ENCODE peak calls at places on chromosomes 5 and 9, in six cellular contexts. One of them, this sample, is unnamed.

GRCh38 chr5:102858808-102859207 is 103.7 kb downstream of the PAM start:
- DNase-seq in kidney epithelial cell: no peak
- DNase-seq in fibroblast of the aortic adventitia: peak
- DNase-seq in stomach: no peak
- DNase-seq in OCI-LY7: no peak
- DNase-seq in body of pancreas: no peak
- DNase-seq in this sample: no peak

GRCh38 chr5:124061663-124062062 is 549.7 kb downstream of the CSNK1G3 start:
- DNase-seq in fibroblast of the aortic adventitia: peak
- DNase-seq in stomach: peak
- DNase-seq in OCI-LY7: no peak
- DNase-seq in kidney epithelial cell: no peak
- DNase-seq in body of pancreas: peak
- DNase-seq in this sample: no peak

GRCh38 chr9:38018964-38019602 is 49.9 kb downstream of the SHB start:
- DNase-seq in kidney epithelial cell: no peak
- DNase-seq in stomach: peak
- DNase-seq in OCI-LY7: no peak
- DNase-seq in fibroblast of the aortic adventitia: peak
- DNase-seq in body of pancreas: peak
- DNase-seq in this sample: no peak

GRCh38 chr9:123059472-123060220 is 26.2 kb downstream of the GPR21 start:
- DNase-seq in kidney epithelial cell: no peak
- DNase-seq in OCI-LY7: no peak
- DNase-seq in fibroblast of the aortic adventitia: no peak
- DNase-seq in body of pancreas: no peak
- DNase-seq in stomach: no peak
- DNase-seq in this sample: no peak

GRCh38 chr5:113294341-113295110 is 140.3 kb downstream of the TSSK1B start:
- DNase-seq in stomach: peak
- DNase-seq in fibroblast of the aortic adventitia: peak
- DNase-seq in body of pancreas: peak
- DNase-seq in OCI-LY7: peak
- DNase-seq in kidney epithelial cell: peak
- DNase-seq in this sample: peak

GRCh38 chr9:4382722-4383317 is 83.0 kb upstream of the GLIS3 start:
- DNase-seq in OCI-LY7: no peak
- DNase-seq in body of pancreas: no peak
- DNase-seq in fibroblast of the aortic adventitia: peak
- DNase-seq in stomach: no peak
- DNase-seq in kidney epithelial cell: no peak
- DNase-seq in this sample: no peak

GRCh38 chr5:76175051-76175666 is 92.0 kb downstream of the SV2C start:
- DNase-seq in stomach: peak
- DNase-seq in fibroblast of the aortic adventitia: peak
- DNase-seq in OCI-LY7: peak
- DNase-seq in body of pancreas: peak
- DNase-seq in kidney epithelial cell: peak
- DNase-seq in this sample: peak

GRCh38 chr5:37005946-37006540 is 129.5 kb downstream of the NIPBL start:
- DNase-seq in OCI-LY7: peak
- DNase-seq in fibroblast of the aortic adventitia: peak
- DNase-seq in kidney epithelial cell: no peak
- DNase-seq in body of pancreas: no peak
- DNase-seq in stomach: no peak
- DNase-seq in this sample: no peak

GRCh38 chr5:38757451-38758245 is 88.2 kb upstream of the OSMR start:
- DNase-seq in stomach: no peak
- DNase-seq in kidney epithelial cell: no peak
- DNase-seq in fibroblast of the aortic adventitia: peak
- DNase-seq in OCI-LY7: no peak
- DNase-seq in body of pancreas: no peak
- DNase-seq in this sample: no peak

GRCh38 chr5:106171132-106171531 is 1499.6 kb downstream of the EFNA5 start:
- DNase-seq in kidney epithelial cell: no peak
- DNase-seq in fibroblast of the aortic adventitia: peak
- DNase-seq in stomach: no peak
- DNase-seq in body of pancreas: no peak
- DNase-seq in OCI-LY7: no peak
- DNase-seq in this sample: no peak

GRCh38 chr5:149765932-149766331 is 35.8 kb downstream of the PPARGC1B start:
- DNase-seq in kidney epithelial cell: no peak
- DNase-seq in body of pancreas: no peak
- DNase-seq in fibroblast of the aortic adventitia: no peak
- DNase-seq in OCI-LY7: peak
- DNase-seq in stomach: no peak
- DNase-seq in this sample: no peak

GRCh38 chr5:146007270-146007669 is 70.9 kb downstream of the SH3RF2 start:
- DNase-seq in OCI-LY7: no peak
- DNase-seq in body of pancreas: no peak
- DNase-seq in kidney epithelial cell: no peak
- DNase-seq in fibroblast of the aortic adventitia: no peak
- DNase-seq in stomach: no peak
- DNase-seq in this sample: no peak

GRCh38 chr5:74542477-74542876 is 98.1 kb downstream of the ENC1 start:
- DNase-seq in kidney epithelial cell: no peak
- DNase-seq in OCI-LY7: no peak
- DNase-seq in body of pancreas: no peak
- DNase-seq in fibroblast of the aortic adventitia: no peak
- DNase-seq in stomach: no peak
- DNase-seq in this sample: no peak

GRCh38 chr5:16350816-16351215 is 114.8 kb downstream of the ZNF622 start:
- DNase-seq in body of pancreas: peak
- DNase-seq in stomach: no peak
- DNase-seq in OCI-LY7: no peak
- DNase-seq in kidney epithelial cell: no peak
- DNase-seq in fibroblast of the aortic adventitia: no peak
- DNase-seq in this sample: no peak

GRCh38 chr5:54518146-54519082 is 855 bp downstream of the SNX18 start:
- DNase-seq in fibroblast of the aortic adventitia: peak
- DNase-seq in body of pancreas: peak
- DNase-seq in kidney epithelial cell: no peak
- DNase-seq in OCI-LY7: peak
- DNase-seq in stomach: peak
- DNase-seq in this sample: no peak

GRCh38 chr5:92559743-92560142 is 1021.3 kb downstream of the NR2F1-AS1 start:
- DNase-seq in stomach: no peak
- DNase-seq in fibroblast of the aortic adventitia: peak
- DNase-seq in body of pancreas: no peak
- DNase-seq in OCI-LY7: no peak
- DNase-seq in kidney epithelial cell: peak
- DNase-seq in this sample: peak

GRCh38 chr5:88092358-88092757 is 176.3 kb downstream of the TMEM161B start:
- DNase-seq in OCI-LY7: no peak
- DNase-seq in body of pancreas: no peak
- DNase-seq in kidney epithelial cell: no peak
- DNase-seq in stomach: no peak
- DNase-seq in fibroblast of the aortic adventitia: no peak
- DNase-seq in this sample: no peak

GRCh38 chr5:141732417-141732816 is 50.4 kb upstream of the ARAP3 start:
- DNase-seq in OCI-LY7: no peak
- DNase-seq in kidney epithelial cell: no peak
- DNase-seq in stomach: no peak
- DNase-seq in fibroblast of the aortic adventitia: no peak
- DNase-seq in body of pancreas: no peak
- DNase-seq in this sample: no peak

GRCh38 chr5:74441616-74442015 is 198.9 kb downstream of the ENC1 start:
- DNase-seq in kidney epithelial cell: no peak
- DNase-seq in fibroblast of the aortic adventitia: no peak
- DNase-seq in body of pancreas: no peak
- DNase-seq in stomach: no peak
- DNase-seq in OCI-LY7: no peak
- DNase-seq in this sample: no peak

GRCh38 chr9:128115187-128116103 is 12.1 kb downstream of the PTGES2 start:
- DNase-seq in OCI-LY7: no peak
- DNase-seq in body of pancreas: peak
- DNase-seq in kidney epithelial cell: no peak
- DNase-seq in fibroblast of the aortic adventitia: no peak
- DNase-seq in stomach: peak
- DNase-seq in this sample: no peak

GRCh38 chr5:137039939-137040515 is 459.1 kb downstream of the SPOCK1 start:
- DNase-seq in stomach: no peak
- DNase-seq in body of pancreas: no peak
- DNase-seq in OCI-LY7: no peak
- DNase-seq in kidney epithelial cell: no peak
- DNase-seq in fibroblast of the aortic adventitia: no peak
- DNase-seq in this sample: no peak

GRCh38 chr5:87499478-87500410 is 87.0 kb upstream of the CCNH start:
- DNase-seq in OCI-LY7: no peak
- DNase-seq in stomach: no peak
- DNase-seq in fibroblast of the aortic adventitia: no peak
- DNase-seq in body of pancreas: no peak
- DNase-seq in kidney epithelial cell: no peak
- DNase-seq in this sample: no peak

GRCh38 chr5:42591026-42591425 is 165.6 kb upstream of the CCDC152 start:
- DNase-seq in body of pancreas: peak
- DNase-seq in OCI-LY7: no peak
- DNase-seq in fibroblast of the aortic adventitia: peak
- DNase-seq in stomach: no peak
- DNase-seq in kidney epithelial cell: no peak
- DNase-seq in this sample: no peak

GRCh38 chr5:36664762-36665161 is 58.4 kb downstream of the SLC1A3 start:
- DNase-seq in OCI-LY7: no peak
- DNase-seq in stomach: no peak
- DNase-seq in body of pancreas: peak
- DNase-seq in kidney epithelial cell: no peak
- DNase-seq in fibroblast of the aortic adventitia: no peak
- DNase-seq in this sample: no peak

GRCh38 chr9:97847474-97848236 is 5.4 kb upstream of the FOXE1 start:
- DNase-seq in fibroblast of the aortic adventitia: no peak
- DNase-seq in stomach: no peak
- DNase-seq in OCI-LY7: no peak
- DNase-seq in body of pancreas: no peak
- DNase-seq in kidney epithelial cell: no peak
- DNase-seq in this sample: no peak

GRCh38 chr5:74428275-74428674 is 212.3 kb downstream of the ENC1 start:
- DNase-seq in fibroblast of the aortic adventitia: no peak
- DNase-seq in OCI-LY7: no peak
- DNase-seq in stomach: no peak
- DNase-seq in kidney epithelial cell: no peak
- DNase-seq in body of pancreas: no peak
- DNase-seq in this sample: no peak

GRCh38 chr5:56340196-56340980 is 107.3 kb upstream of the ANKRD55 start:
- DNase-seq in stomach: no peak
- DNase-seq in body of pancreas: no peak
- DNase-seq in fibroblast of the aortic adventitia: no peak
- DNase-seq in OCI-LY7: no peak
- DNase-seq in kidney epithelial cell: no peak
- DNase-seq in this sample: no peak

GRCh38 chr9:2780846-2781245 is 63.0 kb downstream of the PUM3 start:
- DNase-seq in fibroblast of the aortic adventitia: peak
- DNase-seq in OCI-LY7: no peak
- DNase-seq in kidney epithelial cell: no peak
- DNase-seq in stomach: no peak
- DNase-seq in body of pancreas: no peak
- DNase-seq in this sample: no peak

GRCh38 chr9:21205204-21205603 is 1.7 kb downstream of the IFNA10 start:
- DNase-seq in fibroblast of the aortic adventitia: no peak
- DNase-seq in stomach: no peak
- DNase-seq in OCI-LY7: no peak
- DNase-seq in kidney epithelial cell: no peak
- DNase-seq in body of pancreas: no peak
- DNase-seq in this sample: no peak

GRCh38 chr9:21210311-21210710 is 3.4 kb upstream of the IFNA10 start:
- DNase-seq in kidney epithelial cell: no peak
- DNase-seq in stomach: no peak
- DNase-seq in fibroblast of the aortic adventitia: no peak
- DNase-seq in body of pancreas: no peak
- DNase-seq in OCI-LY7: no peak
- DNase-seq in this sample: no peak
- H3K4me3 ChIP-seq in kidney epithelial cell: no peak
- H3K4me3 ChIP-seq in stomach: no peak
- H3K4me3 ChIP-seq in fibroblast of the aortic adventitia: no peak
- H3K4me3 ChIP-seq in body of pancreas: no peak
- H3K4me3 ChIP-seq in OCI-LY7: no peak
- H3K4me3 ChIP-seq in this sample: no peak

DNA sequence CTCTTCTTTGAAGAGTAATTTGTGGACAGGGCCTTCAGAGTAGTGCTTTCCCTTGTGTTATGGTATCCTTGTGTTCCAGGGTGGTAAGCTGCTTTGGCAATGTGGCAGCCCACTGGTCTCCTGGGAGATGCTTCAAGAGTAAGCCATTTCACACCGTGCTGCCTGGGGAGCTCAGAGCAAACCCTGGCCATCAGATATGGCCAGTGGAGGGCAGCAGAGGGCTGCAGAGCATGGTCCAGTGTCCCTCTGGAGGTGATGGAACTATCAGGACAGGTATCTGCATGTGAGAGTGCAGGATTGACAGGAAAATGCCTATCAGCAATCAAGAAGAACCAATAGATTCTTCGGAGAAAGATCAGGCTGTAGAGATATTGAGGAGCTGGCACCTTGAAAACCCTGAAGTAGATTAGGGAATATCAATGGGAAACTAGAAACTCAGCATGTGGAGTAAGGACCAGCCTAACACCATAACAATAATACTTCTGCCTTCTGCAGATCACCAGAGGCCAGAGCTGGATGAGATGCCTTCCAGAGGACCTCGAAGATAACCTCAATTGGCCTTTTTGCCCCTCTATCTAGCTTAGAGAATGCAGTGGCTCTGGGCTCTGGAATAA is 90.8 kb downstream of the PLPPR1 start:
- DNase-seq in kidney epithelial cell: no peak
- DNase-seq in stomach: peak
- DNase-seq in body of pancreas: peak
- DNase-seq in fibroblast of the aortic adventitia: peak
- DNase-seq in OCI-LY7: peak
- DNase-seq in this sample: no peak
- TF ChIP-seq CTCF in kidney epithelial cell: peak
- TF ChIP-seq CTCF in stomach: peak
- TF ChIP-seq CTCF in body of pancreas: peak
- TF ChIP-seq CTCF in fibroblast of the aortic adventitia: peak
- TF ChIP-seq CTCF in OCI-LY7: peak
- TF ChIP-seq CTCF in this sample: peak

DNA sequence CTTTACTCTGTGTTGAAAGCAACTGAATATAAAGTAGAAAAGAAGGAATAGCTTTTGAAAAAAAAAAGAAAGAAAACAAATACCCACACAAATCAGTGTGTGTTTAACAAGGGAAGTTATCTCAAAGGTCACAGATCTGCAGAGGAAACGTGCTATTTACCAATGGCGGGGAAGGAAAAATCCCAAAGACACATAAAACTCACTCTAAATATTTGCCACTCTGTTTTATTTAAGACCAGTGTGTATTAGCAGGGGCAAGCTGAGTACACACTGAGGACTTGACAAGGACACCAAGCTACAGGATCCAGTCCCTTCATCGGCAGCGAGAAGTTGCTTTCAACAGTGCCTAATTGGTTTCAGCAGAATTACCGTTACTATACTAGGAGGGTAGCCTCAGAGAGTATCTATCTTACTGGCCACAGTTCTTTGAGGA is 252.5 kb downstream of the DEPDC1B start:
- DNase-seq in fibroblast of the aortic adventitia: no peak
- DNase-seq in OCI-LY7: no peak
- DNase-seq in kidney epithelial cell: no peak
- DNase-seq in body of pancreas: no peak
- DNase-seq in stomach: no peak
- DNase-seq in this sample: no peak
- H3K4me3 ChIP-seq in fibroblast of the aortic adventitia: no peak
- H3K4me3 ChIP-seq in OCI-LY7: no peak
- H3K4me3 ChIP-seq in kidney epithelial cell: no peak
- H3K4me3 ChIP-seq in body of pancreas: no peak
- H3K4me3 ChIP-seq in stomach: no peak
- H3K4me3 ChIP-seq in this sample: no peak

GRCh38 chr5:148120317-148120716 is 48.0 kb upstream of the SPINK14 start:
- DNase-seq in body of pancreas: no peak
- DNase-seq in kidney epithelial cell: no peak
- DNase-seq in stomach: no peak
- DNase-seq in fibroblast of the aortic adventitia: no peak
- DNase-seq in OCI-LY7: no peak
- DNase-seq in this sample: no peak

GRCh38 chr5:148125641-148126040 is 42.7 kb upstream of the SPINK14 start:
- DNase-seq in OCI-LY7: no peak
- DNase-seq in stomach: no peak
- DNase-seq in fibroblast of the aortic adventitia: peak
- DNase-seq in kidney epithelial cell: no peak
- DNase-seq in body of pancreas: no peak
- DNase-seq in this sample: no peak
- TF ChIP-seq CTCF in OCI-LY7: peak
- TF ChIP-seq CTCF in stomach: no peak
- TF ChIP-seq CTCF in fibroblast of the aortic adventitia: peak
- TF ChIP-seq CTCF in kidney epithelial cell: no peak
- TF ChIP-seq CTCF in body of pancreas: no peak
- TF ChIP-seq CTCF in this sample: no peak